ENCODE peak calls at places on chromosome 3, in six cellular contexts. P is A549, E is GM12865, V is omental fat pad, Y is GM20000, K is AG09319. W is an unnamed sample.

GRCh38 chr3:14505001-14505802 is 34.9 kb downstream of the GRIP2 start:
- DNase-seq in K (no peak), P (no peak), V (no peak), E (no peak), Y (no peak), W (no peak)

GRCh38 chr3:98731720-98732238 is 31.4 kb upstream of the ST3GAL6 start:
- DNase-seq in K (no peak), P (no peak), Y (no peak), V (no peak), E (no peak), W (no peak)

GRCh38 chr3:10375296-10376053 is 54.6 kb upstream of the SEC13 start:
- DNase-seq in E (no peak), Y (no peak), K (no peak), V (no peak), P (no peak), W (no peak)

GRCh38 chr3:133892546-133893231 is 3.0 kb downstream of the RAB6B start:
- DNase-seq in E (no peak), V (no peak), Y (no peak), K (no peak), P (no peak), W (no peak)

GRCh38 chr3:33791477-33792166 is 6.8 kb upstream of the PDCD6IP start:
- DNase-seq in K (no peak), P (peak; percentile 37), Y (no peak), E (peak; percentile 9), V (no peak), W (no peak)

GRCh38 chr3:29601861-29602585 is 321.2 kb downstream of the RBMS3 start:
- DNase-seq in E (no peak), K (no peak), V (no peak), Y (no peak), P (no peak), W (no peak)

GRCh38 chr3:154015307-154015706 is 105.9 kb upstream of the ARHGEF26 start:
- DNase-seq in Y (no peak), P (no peak), K (no peak), V (no peak), E (no peak), W (no peak)

GRCh38 chr3:191961529-191961928 is 500.6 kb downstream of the PYDC2 start:
- DNase-seq in Y (no peak), P (no peak), V (no peak), K (no peak), E (no peak), W (no peak)

GRCh38 chr3:123584284-123584987 is 417 bp downstream of the HACD2 start:
- DNase-seq in Y (peak; percentile 61), K (no peak), P (peak; percentile 23), V (no peak), E (no peak), W (no peak)

GRCh38 chr3:53970656-53971055 is 79.0 kb upstream of the SELENOK start:
- DNase-seq in E (no peak), P (no peak), Y (no peak), K (no peak), V (no peak), W (no peak)

GRCh38 chr3:3170998-3171397 is 8.5 kb downstream of the CRBN start:
- DNase-seq in E (peak; percentile 42), K (no peak), Y (no peak), V (no peak), P (peak; percentile 21), W (no peak)

GRCh38 chr3:148101061-148101460 is 596.6 kb upstream of the AGTR1 start:
- DNase-seq in K (peak; percentile 2), P (no peak), V (no peak), E (no peak), Y (no peak), W (peak; percentile 27)

GRCh38 chr3:98770261-98771039 is 7.3 kb downstream of the ST3GAL6 start:
- DNase-seq in K (no peak), V (no peak), Y (no peak), P (no peak), E (peak; percentile 76), W (no peak)

GRCh38 chr3:42711491-42712343 is 9.1 kb upstream of the HHATL start:
- DNase-seq in Y (no peak), P (peak; percentile 20), V (peak; percentile 13), K (no peak), E (no peak), W (no peak)
- TF ChIP-seq CTCF in Y (no peak), P (no peak), V (no peak), K (no peak), E (no peak), W (peak; percentile 16)

DNA sequence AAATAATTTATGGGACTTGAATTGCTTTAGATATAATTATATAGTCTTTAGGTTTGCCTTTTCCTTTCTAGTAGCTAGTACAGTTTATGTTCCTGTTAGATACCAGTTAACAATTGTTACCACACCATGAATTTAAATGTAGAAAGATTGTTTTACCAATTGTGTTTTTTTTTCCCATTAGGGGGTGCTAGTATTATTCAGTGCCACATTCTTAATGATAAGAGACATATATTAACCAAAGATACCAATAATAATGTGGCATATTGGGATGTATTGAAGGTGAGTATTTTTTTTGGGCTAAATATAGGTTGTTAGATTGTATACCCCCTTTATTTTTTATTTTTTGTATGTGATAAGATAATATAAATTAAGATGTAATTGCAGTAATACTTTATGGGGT is 27.7 kb downstream of the WDR48 start:
- DNase-seq in V (no peak), P (no peak), Y (no peak), K (no peak), E (no peak), W (no peak)
- TF ChIP-seq CTCF in V (no peak), P (peak; percentile 12), Y (no peak), K (no peak), E (no peak), W (no peak)

DNA sequence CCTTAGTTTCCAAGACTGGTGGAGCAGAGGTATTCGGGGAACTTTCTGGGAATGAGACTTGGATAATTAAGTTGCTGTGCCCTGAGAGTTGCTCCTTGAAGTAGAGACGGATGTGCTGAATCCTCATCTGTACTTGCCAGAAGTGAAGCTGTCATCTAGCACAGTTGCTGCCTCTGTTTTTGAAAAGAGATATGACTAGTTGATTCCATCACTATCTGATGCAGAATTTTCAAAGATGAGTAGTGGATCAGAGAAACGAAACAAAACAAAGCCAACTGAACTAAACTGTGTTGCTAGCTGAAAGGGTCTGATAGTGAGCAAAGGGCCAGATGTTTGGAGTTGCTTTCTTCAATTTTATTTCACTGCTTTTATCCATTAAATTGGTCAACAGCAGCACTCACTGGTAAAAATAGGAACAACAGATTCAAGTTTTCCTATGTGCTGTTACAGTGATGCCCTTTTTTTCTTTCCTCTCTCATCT is 52.7 kb downstream of the MITF start:
- DNase-seq in P (no peak), E (no peak), Y (no peak), V (no peak), K (peak; percentile 28), W (peak; percentile 32)
- TF ChIP-seq CTCF in P (peak; percentile 84), E (no peak), Y (no peak), V (no peak), K (peak; percentile 67), W (peak; percentile 54)

DNA sequence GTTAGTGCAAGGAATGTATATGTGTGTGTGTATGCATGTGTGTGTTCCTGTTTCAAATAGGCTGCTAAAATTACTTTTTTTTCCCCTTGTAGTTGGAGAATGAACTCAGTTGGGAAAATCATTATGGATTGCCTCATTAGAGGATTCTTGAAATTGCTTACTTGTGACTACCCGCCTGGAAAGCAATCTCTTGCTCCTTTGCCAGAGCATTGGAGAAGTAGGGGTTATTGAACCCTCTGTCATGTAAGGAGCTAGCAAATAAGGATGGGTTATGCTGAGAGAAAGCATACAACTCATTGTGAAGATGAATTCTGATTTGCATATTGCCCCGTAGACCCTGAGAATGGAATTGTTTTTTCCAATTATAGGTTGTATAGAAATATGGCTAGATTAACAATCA is 474.5 kb downstream of the CADM2 start:
- DNase-seq in P (no peak), E (no peak), K (no peak), V (no peak), Y (no peak), W (no peak)
- TF ChIP-seq CTCF in P (no peak), E (no peak), K (no peak), V (no peak), Y (no peak), W (no peak)

GRCh38 chr3:160554980-160555379 is 10.4 kb downstream of the KPNA4 start:
- DNase-seq in Y (no peak), E (no peak), K (no peak), P (no peak), V (no peak), W (no peak)
- TF ChIP-seq CTCF in Y (no peak), E (no peak), K (no peak), P (no peak), V (no peak), W (no peak)